ENCODE peak calls at places on chromosomes 3 and 15, in seven cellular contexts. N is HCT116, Z is body of pancreas, R is Peyer's patch, C is tibial nerve, I is heart left ventricle, T is H1. O is an unnamed sample.

GRCh38 chr3:80705290-80705689 is 937.5 kb upstream of the ROBO1 start:
- DNase-seq in N (no peak), Z (no peak), R (no peak), C (no peak), I (no peak), T (no peak), O (no peak)

GRCh38 chr15:90902656-90902995 is 476 bp upstream of the MAN2A2 start:
- DNase-seq in N (no peak), Z (no peak), R (no peak), C (no peak), I (no peak), T (no peak), O (no peak)

GRCh38 chr3:37853691-37854413 is 7.8 kb upstream of the CTDSPL start:
- DNase-seq in N (no peak), Z (peak), R (peak), C (no peak), I (no peak), T (no peak), O (no peak)

GRCh38 chr3:165796701-165797100 is 40.5 kb downstream of the BCHE start:
- DNase-seq in N (no peak), Z (no peak), R (no peak), C (no peak), I (no peak), T (no peak), O (no peak)

GRCh38 chr15:88907111-88907510 is 6.1 kb downstream of the MFGE8 start:
- DNase-seq in N (no peak), Z (no peak), R (no peak), C (no peak), I (no peak), T (no peak), O (no peak)

GRCh38 chr15:62739082-62739481 is 303.5 kb upstream of the TPM1 start:
- DNase-seq in N (peak), Z (no peak), R (no peak), C (no peak), I (no peak), T (no peak), O (no peak)

GRCh38 chr3:172321035-172321434 is 127.2 kb downstream of the GHSR start:
- DNase-seq in N (no peak), Z (no peak), R (no peak), C (no peak), I (no peak), T (no peak), O (no peak)

GRCh38 chr3:19934098-19934566 is at the start of gene EFHB:
- DNase-seq in N (peak), Z (peak), R (peak), C (no peak), I (no peak), T (peak), O (no peak)

GRCh38 chr15:64651573-64652260 is 123.7 kb downstream of the RBPMS2 start:
- DNase-seq in N (no peak), Z (peak), R (peak), C (no peak), I (no peak), T (no peak), O (no peak)

GRCh38 chr3:128487813-128488635 is 5.0 kb downstream of the GATA2 start:
- DNase-seq in N (peak), Z (peak), R (peak), C (no peak), I (peak), T (peak), O (peak)

GRCh38 chr15:75123395-75123794 is 78.3 kb upstream of the C15orf39 start:
- DNase-seq in N (no peak), Z (no peak), R (no peak), C (no peak), I (no peak), T (no peak), O (no peak)

GRCh38 chr3:114411811-114412803 is 118.3 kb downstream of the TIGIT start:
- DNase-seq in N (peak), Z (peak), R (no peak), C (no peak), I (peak), T (no peak), O (no peak)

GRCh38 chr15:66115568-66116206 is 137.9 kb downstream of the MEGF11 start:
- DNase-seq in N (no peak), Z (peak), R (peak), C (no peak), I (no peak), T (no peak), O (no peak)

GRCh38 chr3:172249039-172249438 is 199.2 kb downstream of the GHSR start:
- DNase-seq in N (no peak), Z (no peak), R (no peak), C (no peak), I (no peak), T (no peak), O (no peak)

GRCh38 chr3:80051602-80051962 is 283.8 kb upstream of the ROBO1 start:
- DNase-seq in N (no peak), Z (no peak), R (no peak), C (no peak), I (no peak), T (no peak), O (no peak)

GRCh38 chr3:142226474-142226873 is 1.1 kb upstream of the GK5 start:
- DNase-seq in N (no peak), Z (no peak), R (no peak), C (no peak), I (no peak), T (no peak), O (no peak)

GRCh38 chr3:142894493-142894892 is 5.6 kb upstream of the PCOLCE2 start:
- DNase-seq in N (no peak), Z (no peak), R (no peak), C (no peak), I (no peak), T (no peak), O (no peak)

GRCh38 chr3:37982351-37982750 is 8.2 kb upstream of the VILL start:
- DNase-seq in N (no peak), Z (no peak), R (no peak), C (no peak), I (no peak), T (no peak), O (no peak)

GRCh38 chr3:43867673-43868072 is 176.9 kb downstream of the ABHD5 start:
- DNase-seq in N (no peak), Z (no peak), R (no peak), C (no peak), I (no peak), T (no peak), O (peak)

GRCh38 chr3:172536993-172537419 is 13.8 kb upstream of the TNFSF10 start:
- DNase-seq in N (no peak), Z (no peak), R (no peak), C (no peak), I (no peak), T (no peak), O (no peak)

GRCh38 chr3:167662919-167663400 is 9.2 kb upstream of the WDR49 start:
- DNase-seq in N (no peak), Z (no peak), R (no peak), C (no peak), I (no peak), T (no peak), O (no peak)

GRCh38 chr3:134249935-134250716 is 533 bp downstream of the RYK start:
- DNase-seq in N (no peak), Z (peak), R (peak), C (peak), I (peak), T (peak), O (peak)

GRCh38 chr3:4071481-4072184 is 231.5 kb upstream of the SETMAR start:
- DNase-seq in N (no peak), Z (no peak), R (peak), C (no peak), I (no peak), T (peak), O (no peak)

GRCh38 chr15:100308222-100309007 is 33.4 kb downstream of the ADAMTS17 start:
- DNase-seq in N (no peak), Z (no peak), R (no peak), C (no peak), I (peak), T (no peak), O (no peak)

GRCh38 chr3:50600141-50600753 is 11.3 kb downstream of the CISH start:
- DNase-seq in N (no peak), Z (peak), R (no peak), C (no peak), I (no peak), T (no peak), O (no peak)

GRCh38 chr3:112647122-112647521 is 6.2 kb upstream of the CCDC80 start:
- DNase-seq in N (no peak), Z (peak), R (no peak), C (no peak), I (no peak), T (no peak), O (no peak)

GRCh38 chr3:45906681-45907220 is 20.4 kb downstream of the CCR9 start:
- DNase-seq in N (no peak), Z (no peak), R (no peak), C (no peak), I (no peak), T (no peak), O (peak)

GRCh38 chr15:37045859-37046318 is 54.5 kb downstream of the MEIS2 start:
- DNase-seq in N (no peak), Z (no peak), R (no peak), C (no peak), I (no peak), T (peak), O (no peak)

GRCh38 chr15:71109130-71109529 is 6.1 kb upstream of the THSD4 start:
- DNase-seq in N (no peak), Z (no peak), R (no peak), C (no peak), I (no peak), T (no peak), O (no peak)

GRCh38 chr15:79965836-79966630 is 5.0 kb downstream of the BCL2A1 start:
- DNase-seq in N (no peak), Z (no peak), R (no peak), C (no peak), I (no peak), T (no peak), O (no peak)

GRCh38 chr3:128984596-128984995 is 9.3 kb downstream of the CFAP92 start:
- DNase-seq in N (no peak), Z (no peak), R (no peak), C (no peak), I (no peak), T (no peak), O (no peak)

GRCh38 chr3:25430942-25431570 is 3.0 kb downstream of the RARB start:
- DNase-seq in N (no peak), Z (no peak), R (no peak), C (no peak), I (no peak), T (no peak), O (no peak)

GRCh38 chr3:42162462-42162861 is 71.3 kb downstream of the TRAK1 start:
- DNase-seq in N (no peak), Z (no peak), R (no peak), C (no peak), I (no peak), T (no peak), O (no peak)

GRCh38 chr3:127037971-127038446 is 55.1 kb downstream of the PLXNA1 start:
- DNase-seq in N (no peak), Z (no peak), R (no peak), C (no peak), I (no peak), T (no peak), O (no peak)

GRCh38 chr3:19103510-19103909 is 44.8 kb upstream of the KCNH8 start:
- DNase-seq in N (no peak), Z (no peak), R (no peak), C (no peak), I (no peak), T (no peak), O (no peak)

GRCh38 chr3:196971094-196971698 is 2.6 kb upstream of the PIGZ start:
- DNase-seq in N (no peak), Z (no peak), R (peak), C (no peak), I (no peak), T (no peak), O (peak)

GRCh38 chr3:196968233-196969000 is at the start of gene PIGZ:
- DNase-seq in N (no peak), Z (no peak), R (peak), C (no peak), I (peak), T (peak), O (no peak)

GRCh38 chr3:196970547-196971093 is 2.0 kb upstream of the PIGZ start:
- DNase-seq in N (no peak), Z (no peak), R (no peak), C (no peak), I (no peak), T (no peak), O (no peak)

GRCh38 chr3:196969001-196969659 is 497 bp upstream of the PIGZ start:
- DNase-seq in N (no peak), Z (no peak), R (peak), C (no peak), I (peak), T (no peak), O (peak)

GRCh38 chr3:196969660-196970546 is 1.3 kb upstream of the PIGZ start:
- DNase-seq in N (no peak), Z (peak), R (peak), C (no peak), I (peak), T (peak), O (peak)
- TF ChIP-seq POLR2A in N (no peak), Z (no peak), R (no peak), C (peak), I (peak), T (no peak), O (no peak)

DNA sequence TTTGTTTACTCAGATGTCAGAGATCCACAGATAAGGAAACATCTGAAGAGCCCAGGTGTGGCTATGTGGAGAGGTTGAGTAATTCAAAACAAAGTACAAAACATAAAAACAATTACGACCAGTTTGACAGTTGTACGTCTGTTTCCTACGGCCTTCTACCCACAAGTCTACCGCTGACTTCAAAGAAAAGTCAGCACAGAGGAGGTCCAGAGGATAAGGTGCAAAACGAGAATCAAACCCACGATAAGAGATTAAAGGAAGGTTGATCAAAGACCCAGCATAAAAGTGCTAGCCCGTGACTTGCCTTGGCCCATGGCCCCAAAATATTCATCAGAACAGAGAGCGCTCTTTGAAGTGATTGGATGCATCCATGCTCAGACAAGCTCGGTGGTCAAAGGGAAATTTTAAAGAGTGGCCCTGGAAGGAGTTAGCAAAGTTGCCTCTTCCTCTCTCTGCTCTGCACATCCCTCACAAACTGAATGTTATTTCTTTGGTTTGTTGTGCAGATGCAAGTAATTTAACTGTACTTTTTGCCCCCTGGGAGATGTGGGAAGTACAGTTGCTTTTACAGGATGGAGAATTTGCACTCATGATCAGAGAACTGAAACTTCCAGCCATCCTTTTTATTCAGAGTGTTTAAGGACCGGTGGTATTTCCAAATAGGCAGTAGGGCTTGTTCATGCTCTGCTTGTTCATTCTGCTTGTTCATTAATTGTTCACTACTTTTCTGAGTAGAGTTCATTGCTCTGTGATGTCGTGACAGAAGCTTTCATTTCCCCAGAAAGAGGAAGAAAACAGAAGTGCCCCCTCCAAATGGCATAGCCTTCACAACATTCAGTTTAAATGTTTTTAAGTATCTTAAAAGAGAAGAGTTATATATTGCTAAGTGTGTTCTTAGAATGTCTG is 31.1 kb downstream of the MME start:
- DNase-seq in N (peak), Z (no peak), R (no peak), C (no peak), I (no peak), T (no peak), O (no peak)
- H3K4me3 ChIP-seq in N (no peak), Z (no peak), R (no peak), C (no peak), I (no peak), T (no peak), O (no peak)

DNA sequence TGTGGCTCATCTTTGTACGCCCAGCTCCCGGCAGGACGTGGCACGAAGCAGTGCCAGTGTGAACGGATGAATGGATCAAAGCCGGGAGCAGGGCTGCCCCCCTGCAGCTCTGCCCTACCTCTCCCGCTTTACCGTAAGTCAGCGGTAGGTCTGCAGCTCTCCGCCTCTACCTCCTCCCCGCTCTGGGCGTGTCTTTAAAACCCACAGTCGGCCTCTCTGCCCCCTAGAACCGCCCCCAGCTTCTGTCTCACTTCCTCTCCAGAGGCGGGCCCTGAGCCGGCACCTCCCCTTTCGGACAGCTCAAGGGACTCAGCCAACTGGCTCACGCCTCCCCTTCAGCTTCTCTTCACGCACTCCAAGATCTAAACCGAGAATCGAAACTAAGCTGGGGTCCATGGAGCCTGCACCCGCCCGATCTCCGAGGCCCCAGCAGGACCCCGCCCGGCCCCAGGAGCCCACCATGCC is at the start of gene PML:
- DNase-seq in N (peak), Z (peak), R (peak), C (peak), I (peak), T (peak), O (peak)
- TF ChIP-seq POLR2A in N (peak), Z (peak), R (peak), C (peak), I (peak), T (no peak), O (no peak)

GRCh38 chr15:41893422-41894250 is at the start of gene SPTBN5:
- DNase-seq in N (no peak), Z (no peak), R (no peak), C (no peak), I (no peak), T (no peak), O (peak)
- H3K4me3 ChIP-seq in N (no peak), Z (no peak), R (no peak), C (no peak), I (peak), T (no peak), O (peak)

DNA sequence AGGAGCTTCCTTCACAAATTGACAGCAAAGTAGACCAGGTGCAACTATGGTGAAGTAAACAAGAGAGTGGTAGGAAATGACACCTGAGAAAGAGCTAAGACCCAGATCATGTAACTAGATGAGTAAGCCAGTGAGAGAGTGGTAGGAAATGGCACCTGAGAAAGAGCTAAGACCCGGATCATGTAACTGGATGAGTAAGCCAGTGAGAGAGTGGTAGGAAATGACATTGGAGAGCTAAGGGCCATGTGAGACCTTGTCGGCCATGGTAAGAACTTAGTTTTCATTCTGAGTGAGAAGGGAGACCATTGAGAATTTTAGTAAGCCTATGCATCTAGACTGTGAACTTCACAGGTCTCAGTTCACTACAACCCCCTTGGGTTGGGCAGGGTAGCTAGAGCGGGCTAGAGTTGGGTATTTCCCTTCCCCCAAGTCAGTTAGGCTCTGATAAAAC is 5.4 kb upstream of the SENP7 start:
- DNase-seq in N (no peak), Z (no peak), R (no peak), C (no peak), I (no peak), T (no peak), O (no peak)
- TF ChIP-seq POLR2A in N (no peak), Z (no peak), R (no peak), C (no peak), I (no peak), T (no peak), O (no peak)

DNA sequence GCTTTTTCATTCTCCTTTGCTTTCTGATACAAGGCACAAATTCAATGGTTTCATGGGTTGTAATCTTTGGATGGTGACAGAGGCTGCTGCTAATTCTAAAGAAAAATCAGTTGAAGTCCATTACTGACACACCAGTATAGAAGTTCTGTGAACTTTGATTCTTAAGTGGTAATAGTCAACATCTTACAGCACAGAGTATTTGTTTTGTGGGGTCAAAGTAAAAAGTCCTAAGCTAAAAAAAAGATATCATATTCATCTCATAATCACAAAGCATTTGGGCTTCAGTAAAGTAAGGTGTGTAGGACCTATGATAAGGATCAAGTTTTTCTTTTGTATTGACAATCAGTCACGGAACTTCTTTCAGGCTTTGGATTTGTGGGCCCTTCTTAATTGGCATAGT is 1.1 kb downstream of the ASTE1 start:
- DNase-seq in N (no peak), Z (no peak), R (no peak), C (no peak), I (no peak), T (no peak), O (no peak)
- H3K4me3 ChIP-seq in N (no peak), Z (no peak), R (no peak), C (peak), I (no peak), T (peak), O (peak)